ENCODE peak calls at places on chromosomes 11 and 22, in seven cellular contexts. X, I, D, W, J, Q and P are unnamed samples.

GRCh38 chr11:107446822-107447431 is 10.7 kb downstream of the CWF19L2 start:
- DNase-seq in X (no peak), I (no peak), D (no peak), W (no peak), J (no peak), Q (no peak), P (peak)

GRCh38 chr22:26534874-26535470 is 22.7 kb upstream of the TFIP11 start:
- DNase-seq in X (no peak), I (no peak), D (no peak), W (peak), J (no peak), Q (no peak), P (no peak)

GRCh38 chr22:35824256-35824655 is 106.6 kb downstream of the APOL5 start:
- DNase-seq in X (no peak), I (no peak), D (no peak), W (no peak), J (no peak), Q (no peak), P (no peak)

GRCh38 chr11:36231300-36231699 is 57.9 kb downstream of the COMMD9 start:
- DNase-seq in X (peak), I (peak), D (peak), W (no peak), J (no peak), Q (no peak), P (no peak)

GRCh38 chr11:36500315-36500721 is 9.8 kb downstream of the TRAF6 start:
- DNase-seq in X (no peak), I (peak), D (peak), W (no peak), J (no peak), Q (no peak), P (peak)

GRCh38 chr11:82988936-82989627 is 82.6 kb downstream of the RAB30 start:
- DNase-seq in X (no peak), I (no peak), D (peak), W (peak), J (no peak), Q (no peak), P (peak)

GRCh38 chr11:19664896-19665548 is 47.6 kb upstream of the NAV2 start:
- DNase-seq in X (no peak), I (peak), D (no peak), W (no peak), J (no peak), Q (no peak), P (no peak)

GRCh38 chr22:18985761-18986160 is 49.7 kb upstream of the PRODH start:
- DNase-seq in X (no peak), I (no peak), D (no peak), W (no peak), J (no peak), Q (no peak), P (no peak)

GRCh38 chr11:110716361-110716760 is 4.1 kb upstream of the ARHGAP20 start:
- DNase-seq in X (no peak), I (peak), D (no peak), W (no peak), J (no peak), Q (no peak), P (no peak)

GRCh38 chr11:77171254-77171653 is 43.2 kb downstream of the MYO7A start:
- DNase-seq in X (no peak), I (no peak), D (no peak), W (no peak), J (no peak), Q (no peak), P (no peak)

GRCh38 chr22:26364066-26365015 is 64.7 kb upstream of the ASPHD2 start:
- DNase-seq in X (peak), I (peak), D (peak), W (peak), J (peak), Q (peak), P (peak)

GRCh38 chr11:116073854-116074837 is 569.9 kb upstream of the CADM1 start:
- DNase-seq in X (no peak), I (peak), D (peak), W (no peak), J (no peak), Q (no peak), P (peak)

GRCh38 chr22:19596680-19597398 is 72.6 kb upstream of the CLDN5 start:
- DNase-seq in X (no peak), I (no peak), D (no peak), W (peak), J (no peak), Q (no peak), P (no peak)

GRCh38 chr11:86923993-86924766 is 31.0 kb downstream of the FZD4 start:
- DNase-seq in X (no peak), I (no peak), D (peak), W (no peak), J (no peak), Q (peak), P (peak)

GRCh38 chr11:127493330-127493729 is 492.8 kb upstream of the KIRREL3 start:
- DNase-seq in X (peak), I (peak), D (peak), W (peak), J (no peak), Q (peak), P (peak)

GRCh38 chr22:39535302-39535805 is 2.8 kb upstream of the RPS19BP1 start:
- DNase-seq in X (no peak), I (no peak), D (no peak), W (no peak), J (no peak), Q (peak), P (no peak)

GRCh38 chr11:128848815-128849455 is 18.2 kb downstream of the KCNJ1 start:
- DNase-seq in X (peak), I (peak), D (peak), W (peak), J (peak), Q (peak), P (peak)

GRCh38 chr11:117934526-117935307 is 5.5 kb upstream of the TMPRSS13 start:
- DNase-seq in X (no peak), I (no peak), D (no peak), W (no peak), J (no peak), Q (no peak), P (no peak)

GRCh38 chr11:123797065-123797940 is 8.8 kb downstream of the OR6M1 start:
- DNase-seq in X (no peak), I (no peak), D (peak), W (no peak), J (no peak), Q (no peak), P (no peak)

GRCh38 chr11:32310218-32310601 is 125.1 kb downstream of the WT1 start:
- DNase-seq in X (no peak), I (no peak), D (peak), W (no peak), J (no peak), Q (no peak), P (no peak)

GRCh38 chr11:125343732-125344131 is 152.3 kb downstream of the FEZ1 start:
- DNase-seq in X (no peak), I (peak), D (peak), W (no peak), J (no peak), Q (peak), P (no peak)

GRCh38 chr11:27179334-27179733 is 138.7 kb downstream of the BBOX1 start:
- DNase-seq in X (no peak), I (peak), D (no peak), W (no peak), J (no peak), Q (no peak), P (no peak)

GRCh38 chr22:47129902-47130301 is 367.5 kb downstream of the TBC1D22A start:
- DNase-seq in X (no peak), I (peak), D (peak), W (no peak), J (peak), Q (no peak), P (no peak)

GRCh38 chr11:83241291-83241946 is 44.7 kb downstream of the CCDC90B start:
- DNase-seq in X (peak), I (peak), D (peak), W (peak), J (peak), Q (peak), P (peak)

GRCh38 chr11:72751293-72752087 is 718 bp downstream of the ARAP1 start:
- DNase-seq in X (peak), I (no peak), D (no peak), W (peak), J (no peak), Q (peak), P (no peak)

GRCh38 chr22:39223091-39223710 is 21.6 kb downstream of the PDGFB start:
- DNase-seq in X (no peak), I (no peak), D (no peak), W (no peak), J (no peak), Q (no peak), P (peak)

GRCh38 chr22:46357711-46358505 is 22.4 kb downstream of the TRMU start:
- DNase-seq in X (peak), I (no peak), D (no peak), W (no peak), J (no peak), Q (no peak), P (no peak)

GRCh38 chr22:48858121-48858520 is 969.6 kb downstream of the BRD1 start:
- DNase-seq in X (no peak), I (no peak), D (no peak), W (no peak), J (no peak), Q (no peak), P (no peak)

GRCh38 chr22:49291781-49292180 is 535.9 kb downstream of the BRD1 start:
- DNase-seq in X (no peak), I (no peak), D (no peak), W (no peak), J (no peak), Q (no peak), P (no peak)

GRCh38 chr22:28052818-28053217 is 133.8 kb upstream of the PITPNB start:
- DNase-seq in X (no peak), I (no peak), D (no peak), W (no peak), J (no peak), Q (peak), P (peak)

GRCh38 chr22:36323182-36323854 is 64.4 kb downstream of the MYH9 start:
- DNase-seq in X (no peak), I (peak), D (no peak), W (no peak), J (no peak), Q (no peak), P (no peak)

GRCh38 chr22:33923660-33924246 is 3.5 kb upstream of the LARGE1 start:
- DNase-seq in X (peak), I (peak), D (peak), W (peak), J (peak), Q (peak), P (peak)

GRCh38 chr11:43546561-43547410 is 133.8 kb upstream of the HSD17B12 start:
- DNase-seq in X (no peak), I (no peak), D (no peak), W (no peak), J (no peak), Q (no peak), P (no peak)

GRCh38 chr11:21475276-21475675 is 717.6 kb upstream of the ANO5 start:
- DNase-seq in X (no peak), I (no peak), D (no peak), W (no peak), J (no peak), Q (peak), P (peak)

GRCh38 chr11:1007279-1007678 is 29.2 kb downstream of the MUC6 start:
- DNase-seq in X (no peak), I (no peak), D (no peak), W (no peak), J (no peak), Q (no peak), P (no peak)

GRCh38 chr11:27795955-27796861 is 96.0 kb upstream of the BDNF start:
- DNase-seq in X (no peak), I (peak), D (peak), W (no peak), J (no peak), Q (peak), P (peak)

GRCh38 chr11:96033569-96033968 is 109.7 kb upstream of the MTMR2 start:
- DNase-seq in X (no peak), I (no peak), D (no peak), W (no peak), J (no peak), Q (no peak), P (no peak)

DNA sequence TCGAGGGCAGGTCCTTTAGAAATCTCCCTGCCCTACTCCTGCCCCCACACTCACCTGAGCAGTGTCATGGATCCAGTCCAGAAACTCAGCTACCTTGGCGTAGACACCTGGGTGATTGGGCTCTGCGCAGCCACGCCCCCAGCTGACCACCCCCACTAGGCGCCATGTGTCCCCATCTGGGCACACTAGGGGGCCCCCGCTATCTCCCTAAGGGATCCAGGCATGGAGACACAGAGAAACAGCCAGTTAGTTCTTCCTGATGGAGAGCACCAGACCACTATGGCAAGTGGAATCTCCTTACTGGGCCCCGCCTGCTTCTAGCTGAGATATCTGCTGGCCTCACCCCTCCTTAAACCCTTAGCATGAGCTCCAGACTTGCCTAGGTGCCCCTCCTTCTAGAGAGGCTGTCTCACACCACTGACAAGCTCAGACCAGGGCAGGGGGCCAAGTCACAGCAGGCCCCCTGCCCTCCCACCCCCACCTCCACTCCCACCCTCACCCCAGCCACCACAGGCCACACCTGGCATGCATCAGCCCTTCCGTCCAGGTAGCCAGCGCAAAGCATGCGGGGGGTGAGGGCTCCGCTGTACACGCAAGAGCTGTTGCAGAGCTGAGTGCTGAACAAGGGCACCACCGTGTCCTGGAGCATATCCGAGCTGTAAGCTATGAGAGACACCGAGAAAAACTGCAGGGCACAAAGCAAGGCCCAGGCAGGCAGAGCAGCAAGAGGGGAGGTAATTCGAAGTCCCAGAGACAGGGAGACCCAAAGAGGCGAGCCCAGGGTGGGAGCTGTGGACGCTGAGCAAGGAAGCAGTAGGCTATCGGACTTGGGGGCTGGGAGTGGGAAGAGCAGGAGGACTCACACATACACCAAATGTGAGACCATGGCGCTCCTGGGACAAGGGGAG is 16.1 kb downstream of the TMPRSS5 start:
- DNase-seq in X (no peak), I (no peak), D (no peak), W (no peak), J (peak), Q (no peak), P (no peak)
- TF ChIP-seq EZH2phosphoT487 in X (no peak), I (no peak), D (no peak), W (no peak), J (no peak), Q (no peak), P (no peak)

GRCh38 chr22:44371741-44372525 is 59.2 kb upstream of the SHISAL1 start:
- DNase-seq in X (no peak), I (no peak), D (no peak), W (no peak), J (no peak), Q (no peak), P (no peak)
- TF ChIP-seq EZH2phosphoT487 in X (no peak), I (no peak), D (no peak), W (no peak), J (no peak), Q (no peak), P (no peak)

GRCh38 chr11:75689861-75690641 is 21.2 kb upstream of the MAP6 start:
- DNase-seq in X (no peak), I (peak), D (no peak), W (no peak), J (no peak), Q (no peak), P (no peak)
- TF ChIP-seq EZH2phosphoT487 in X (no peak), I (no peak), D (no peak), W (no peak), J (no peak), Q (no peak), P (no peak)

GRCh38 chr22:17845790-17846189 is 71.5 kb upstream of the BID start:
- DNase-seq in X (peak), I (peak), D (no peak), W (no peak), J (no peak), Q (no peak), P (no peak)
- TF ChIP-seq EZH2phosphoT487 in X (no peak), I (no peak), D (no peak), W (no peak), J (no peak), Q (no peak), P (no peak)

GRCh38 chr22:31790240-31790639 is 36.4 kb downstream of the DEPDC5 start:
- DNase-seq in X (no peak), I (no peak), D (no peak), W (peak), J (no peak), Q (no peak), P (no peak)
- TF ChIP-seq EZH2phosphoT487 in X (no peak), I (no peak), D (no peak), W (no peak), J (no peak), Q (no peak), P (no peak)